ENCODE peak calls at places on chromosomes 13 and 19, in seven cellular contexts. A is amygdala, C is posterior vena cava, H is left lung, K is omental fat pad, J is glutamatergic neuron, W is body of pancreas. N is an unnamed sample.

GRCh38 chr19:3632739-3633558 is 6.4 kb upstream of the CACTIN start:
- DNase-seq in A (peak; percentile 44), C (no peak), H (no peak), K (no peak), J (no peak), W (no peak), N (no peak)

GRCh38 chr13:31037351-31037750 is 104.9 kb downstream of the TEX26 start:
- DNase-seq in A (no peak), C (no peak), H (no peak), K (no peak), J (no peak), W (no peak), N (no peak)

GRCh38 chr13:50699874-50700663 is 143.4 kb downstream of the DLEU7 start:
- DNase-seq in A (no peak), C (no peak), H (no peak), K (no peak), J (no peak), W (no peak), N (no peak)

GRCh38 chr13:18212873-18213272 is 968.8 kb downstream of the TUBA3C start:
- DNase-seq in A (no peak), C (no peak), H (no peak), K (no peak), J (no peak), W (no peak), N (no peak)

GRCh38 chr13:84606616-84607015 is 724.3 kb upstream of the SLITRK1 start:
- DNase-seq in A (no peak), C (no peak), H (no peak), K (no peak), J (no peak), W (no peak), N (no peak)

GRCh38 chr13:102322211-102322610 is 79.6 kb downstream of the FGF14 start:
- DNase-seq in A (no peak), C (no peak), H (no peak), K (no peak), J (no peak), W (no peak), N (no peak)

GRCh38 chr19:1250374-1251232 is 2.2 kb downstream of the MIDN start:
- DNase-seq in A (peak; percentile 38), C (peak; percentile 89), H (no peak), K (no peak), J (peak; percentile 95), W (peak; percentile 68), N (peak; percentile 37)

GRCh38 chr13:27170521-27171243 is 929 bp downstream of the USP12 start:
- DNase-seq in A (no peak), C (peak; percentile 82), H (peak; percentile 86), K (no peak), J (peak; percentile 65), W (peak; percentile 40), N (peak; percentile 46)

GRCh38 chr13:110636701-110637201 is 21.4 kb downstream of the NAXD start:
- DNase-seq in A (no peak), C (peak; percentile 66), H (peak; percentile 77), K (no peak), J (no peak), W (no peak), N (no peak)

GRCh38 chr13:40598599-40598998 is 67.8 kb downstream of the FOXO1 start:
- DNase-seq in A (no peak), C (no peak), H (no peak), K (no peak), J (no peak), W (peak; percentile 29), N (no peak)

GRCh38 chr19:16118489-16119033 is 6.9 kb downstream of the RAB8A start:
- DNase-seq in A (no peak), C (peak; percentile 88), H (no peak), K (no peak), J (no peak), W (no peak), N (no peak)

GRCh38 chr19:38696733-38697055 is 47.6 kb downstream of the CAPN12 start:
- DNase-seq in A (no peak), C (no peak), H (no peak), K (no peak), J (no peak), W (no peak), N (no peak)

GRCh38 chr19:56106993-56107392 is 14.1 kb downstream of the ZNF787 start:
- DNase-seq in A (no peak), C (no peak), H (no peak), K (no peak), J (no peak), W (no peak), N (no peak)

GRCh38 chr13:114009590-114010400 is 35.9 kb upstream of the C13orf46 start:
- DNase-seq in A (no peak), C (no peak), H (peak; percentile 41), K (no peak), J (peak; percentile 12), W (peak; percentile 10), N (no peak)

GRCh38 chr19:11633223-11633622 is 35.9 kb downstream of the ZNF627 start:
- DNase-seq in A (no peak), C (no peak), H (no peak), K (no peak), J (no peak), W (no peak), N (no peak)

GRCh38 chr19:29271341-29271740 is 58.4 kb upstream of the UQCRFS1 start:
- DNase-seq in A (no peak), C (no peak), H (no peak), K (no peak), J (no peak), W (no peak), N (no peak)

GRCh38 chr13:110471156-110471832 is 90.2 kb downstream of the RAB20 start:
- DNase-seq in A (no peak), C (no peak), H (no peak), K (no peak), J (no peak), W (no peak), N (no peak)

GRCh38 chr19:8501547-8501946 is 893 bp downstream of the PRAM1 start:
- DNase-seq in A (no peak), C (no peak), H (no peak), K (no peak), J (no peak), W (no peak), N (no peak)

GRCh38 chr13:39108746-39109145 is 70.5 kb downstream of the NHLRC3 start:
- DNase-seq in A (no peak), C (no peak), H (no peak), K (no peak), J (no peak), W (no peak), N (no peak)

GRCh38 chr19:48826606-48827020 is 9.7 kb downstream of the HSD17B14 start:
- DNase-seq in A (no peak), C (no peak), H (no peak), K (no peak), J (peak; percentile 31), W (peak; percentile 73), N (no peak)

GRCh38 chr13:50448535-50448981 is 394.9 kb downstream of the DLEU7 start:
- DNase-seq in A (no peak), C (no peak), H (no peak), K (no peak), J (no peak), W (no peak), N (peak; percentile 80)

GRCh38 chr19:35903550-35904179 is 1.3 kb downstream of the HCST start:
- DNase-seq in A (peak; percentile 55), C (peak; percentile 95), H (peak; percentile 95), K (peak; percentile 44), J (peak; percentile 26), W (peak; percentile 64), N (peak; percentile 90)

GRCh38 chr13:83740622-83741021 is 141.7 kb downstream of the SLITRK1 start:
- DNase-seq in A (no peak), C (no peak), H (no peak), K (no peak), J (no peak), W (no peak), N (no peak)

GRCh38 chr19:35533822-35534521 is 716 bp downstream of the GAPDHS start:
- DNase-seq in A (no peak), C (no peak), H (peak; percentile 83), K (no peak), J (no peak), W (peak; percentile 46), N (no peak)

GRCh38 chr19:58551123-58551497 is 3.8 kb downstream of the CHMP2A start:
- DNase-seq in A (no peak), C (no peak), H (no peak), K (no peak), J (no peak), W (no peak), N (no peak)

GRCh38 chr13:67230774-67231480 is 791 bp upstream of the PCDH9 start:
- DNase-seq in A (no peak), C (peak; percentile 80), H (peak; percentile 89), K (no peak), J (peak; percentile 72), W (peak; percentile 49), N (no peak)

GRCh38 chr13:26656919-26657318 is 99.4 kb downstream of the WASF3 start:
- DNase-seq in A (no peak), C (no peak), H (no peak), K (no peak), J (no peak), W (no peak), N (no peak)

GRCh38 chr19:46350029-46350757 is 3.3 kb downstream of the PPP5C start:
- DNase-seq in A (no peak), C (peak; percentile 77), H (no peak), K (no peak), J (no peak), W (no peak), N (no peak)

GRCh38 chr19:15788594-15789270 is 1.3 kb downstream of the OR10H5 start:
- DNase-seq in A (no peak), C (no peak), H (no peak), K (no peak), J (no peak), W (no peak), N (no peak)

GRCh38 chr19:6613711-6614110 is 22.8 kb upstream of the CD70 start:
- DNase-seq in A (no peak), C (no peak), H (no peak), K (no peak), J (no peak), W (no peak), N (no peak)

GRCh38 chr19:10009269-10009665 is 1.0 kb downstream of the COL5A3 start:
- DNase-seq in A (no peak), C (peak; percentile 87), H (no peak), K (peak; percentile 57), J (no peak), W (peak; percentile 58), N (peak; percentile 1)

GRCh38 chr19:30744741-30745475 is 372.7 kb downstream of the ZNF536 start:
- DNase-seq in A (no peak), C (no peak), H (no peak), K (no peak), J (no peak), W (no peak), N (no peak)

GRCh38 chr13:107342747-107343146 is 774.8 kb upstream of the ARGLU1 start:
- DNase-seq in A (no peak), C (no peak), H (no peak), K (no peak), J (no peak), W (no peak), N (no peak)

GRCh38 chr19:1847684-1848398 is 442 bp downstream of the REXO1 start:
- DNase-seq in A (no peak), C (peak; percentile 91), H (peak; percentile 85), K (no peak), J (peak; percentile 76), W (peak; percentile 21), N (no peak)

GRCh38 chr19:39497850-39498261 is 891 bp upstream of the DLL3 start:
- DNase-seq in A (no peak), C (no peak), H (peak; percentile 64), K (no peak), J (peak; percentile 92), W (peak; percentile 28), N (no peak)

GRCh38 chr19:46972301-46972700 is 47.3 kb upstream of the NPAS1 start:
- DNase-seq in A (no peak), C (no peak), H (no peak), K (no peak), J (no peak), W (no peak), N (no peak)

GRCh38 chr19:17877696-17878095 is 6.0 kb downstream of the SLC5A5 start:
- DNase-seq in A (no peak), C (no peak), H (no peak), K (no peak), J (no peak), W (no peak), N (no peak)

GRCh38 chr19:33903489-33903850 is 106.8 kb downstream of the KCTD15 start:
- DNase-seq in A (no peak), C (no peak), H (no peak), K (no peak), J (no peak), W (peak; percentile 20), N (no peak)

N was measured in Caki2.